ENCODE peak calls at places on chromosomes 2 and 18, in ten cellular contexts. R, H, C, I, Q, U, A, N, L and V are unnamed samples.

GRCh38 chr2:25402477-25402876 is 60.8 kb upstream of the DNMT3A start:
- DNase-seq in R (no peak), H (no peak), C (no peak), I (peak), Q (no peak), U (peak), A (no peak), N (no peak), L (no peak), V (no peak)

GRCh38 chr2:25991965-25992364 is 9.7 kb upstream of the KIF3C start:
- DNase-seq in R (no peak), H (no peak), C (no peak), I (no peak), Q (no peak), U (no peak), A (no peak), N (no peak), L (no peak), V (no peak)

GRCh38 chr2:13284688-13285087 is 568.0 kb downstream of the TRIB2 start:
- DNase-seq in R (no peak), H (no peak), C (no peak), I (no peak), Q (no peak), U (no peak), A (no peak), N (no peak), L (no peak), V (no peak)

GRCh38 chr18:23669804-23670203 is 7.1 kb upstream of the ANKRD29 start:
- DNase-seq in R (no peak), H (no peak), C (no peak), I (no peak), Q (no peak), U (no peak), A (no peak), N (no peak), L (no peak), V (no peak)

GRCh38 chr2:96409543-96410184 is 74.1 kb downstream of the NCAPH start:
- DNase-seq in R (no peak), H (no peak), C (no peak), I (no peak), Q (no peak), U (no peak), A (no peak), N (no peak), L (no peak), V (peak)

GRCh38 chr2:56108806-56109205 is 75.0 kb upstream of the CCDC85A start:
- DNase-seq in R (no peak), H (no peak), C (no peak), I (no peak), Q (no peak), U (no peak), A (no peak), N (no peak), L (no peak), V (no peak)

GRCh38 chr18:8794133-8794986 is 89.0 kb downstream of the MTCL1 start:
- DNase-seq in R (no peak), H (peak), C (no peak), I (no peak), Q (peak), U (no peak), A (no peak), N (no peak), L (peak), V (no peak)

GRCh38 chr2:42072349-42073118 is 24.7 kb downstream of the PKDCC start:
- DNase-seq in R (no peak), H (no peak), C (peak), I (no peak), Q (no peak), U (no peak), A (no peak), N (no peak), L (no peak), V (no peak)

GRCh38 chr18:77073336-77074093 is 59.1 kb downstream of the MBP start:
- DNase-seq in R (no peak), H (no peak), C (no peak), I (no peak), Q (no peak), U (peak), A (no peak), N (no peak), L (no peak), V (no peak)

GRCh38 chr2:228532233-228532632 is 350.7 kb upstream of the SPHKAP start:
- DNase-seq in R (no peak), H (no peak), C (no peak), I (no peak), Q (no peak), U (no peak), A (no peak), N (no peak), L (no peak), V (no peak)

GRCh38 chr2:119548516-119549120 is 4.4 kb downstream of the CFAP221 start:
- DNase-seq in R (no peak), H (no peak), C (no peak), I (no peak), Q (no peak), U (no peak), A (no peak), N (no peak), L (no peak), V (no peak)

GRCh38 chr2:64989126-64989981 is at the start of gene SLC1A4:
- DNase-seq in R (peak), H (peak), C (peak), I (peak), Q (peak), U (peak), A (peak), N (peak), L (peak), V (peak)

GRCh38 chr2:164784376-164784775 is 57.2 kb downstream of the COBLL1 start:
- DNase-seq in R (no peak), H (no peak), C (no peak), I (no peak), Q (peak), U (no peak), A (no peak), N (no peak), L (no peak), V (no peak)

GRCh38 chr2:127358044-127358443 is 29.7 kb downstream of the MAP3K2 start:
- DNase-seq in R (no peak), H (no peak), C (no peak), I (no peak), Q (peak), U (no peak), A (no peak), N (no peak), L (no peak), V (no peak)

GRCh38 chr2:105313877-105314276 is 15.7 kb downstream of the TGFBRAP1 start:
- DNase-seq in R (no peak), H (no peak), C (peak), I (no peak), Q (no peak), U (no peak), A (no peak), N (no peak), L (no peak), V (no peak)

GRCh38 chr2:226703501-226703900 is 96.1 kb downstream of the IRS1 start:
- DNase-seq in R (no peak), H (no peak), C (no peak), I (no peak), Q (no peak), U (no peak), A (no peak), N (no peak), L (no peak), V (no peak)

GRCh38 chr2:159564081-159564480 is 52.3 kb downstream of the BAZ2B start:
- DNase-seq in R (no peak), H (no peak), C (no peak), I (no peak), Q (peak), U (no peak), A (no peak), N (no peak), L (no peak), V (no peak)

GRCh38 chr2:57497489-57498096 is 549.0 kb upstream of the VRK2 start:
- DNase-seq in R (no peak), H (peak), C (peak), I (peak), Q (peak), U (peak), A (peak), N (no peak), L (no peak), V (peak)

GRCh38 chr2:138003411-138003810 is 39.1 kb downstream of the HNMT start:
- DNase-seq in R (no peak), H (no peak), C (peak), I (no peak), Q (no peak), U (no peak), A (no peak), N (no peak), L (no peak), V (no peak)

GRCh38 chr2:12931211-12931844 is 214.6 kb downstream of the TRIB2 start:
- DNase-seq in R (peak), H (peak), C (peak), I (no peak), Q (peak), U (peak), A (no peak), N (no peak), L (no peak), V (peak)

GRCh38 chr2:231452799-231453508 is 11.3 kb downstream of the NCL start:
- DNase-seq in R (no peak), H (no peak), C (peak), I (no peak), Q (no peak), U (no peak), A (no peak), N (no peak), L (no peak), V (no peak)

GRCh38 chr2:218407717-218408116 is 8.0 kb downstream of the CTDSP1 start:
- DNase-seq in R (no peak), H (no peak), C (no peak), I (no peak), Q (no peak), U (no peak), A (no peak), N (no peak), L (no peak), V (no peak)

GRCh38 chr2:84880645-84881521 is at the start of gene TRABD2A:
- DNase-seq in R (no peak), H (no peak), C (no peak), I (peak), Q (peak), U (peak), A (no peak), N (no peak), L (no peak), V (no peak)

GRCh38 chr2:128394004-128394730 is 75.5 kb upstream of the HS6ST1 start:
- DNase-seq in R (no peak), H (no peak), C (no peak), I (no peak), Q (no peak), U (no peak), A (no peak), N (no peak), L (no peak), V (peak)

GRCh38 chr2:54092940-54093339 is 22.5 kb upstream of the ACYP2 start:
- DNase-seq in R (no peak), H (no peak), C (no peak), I (no peak), Q (no peak), U (peak), A (no peak), N (no peak), L (no peak), V (no peak)

GRCh38 chr2:65033178-65033577 is 23.0 kb upstream of the CEP68 start:
- DNase-seq in R (no peak), H (no peak), C (peak), I (no peak), Q (no peak), U (peak), A (no peak), N (no peak), L (no peak), V (no peak)

GRCh38 chr2:24055750-24056149 is 6.2 kb downstream of the FKBP1B start:
- DNase-seq in R (no peak), H (no peak), C (no peak), I (no peak), Q (no peak), U (no peak), A (no peak), N (no peak), L (no peak), V (no peak)

GRCh38 chr2:189594305-189594704 is 13.7 kb upstream of the SLC40A1 start:
- DNase-seq in R (no peak), H (no peak), C (no peak), I (no peak), Q (no peak), U (no peak), A (no peak), N (no peak), L (no peak), V (no peak)

GRCh38 chr2:72138011-72138881 is 9.4 kb downstream of the CYP26B1 start:
- DNase-seq in R (no peak), H (no peak), C (no peak), I (no peak), Q (no peak), U (no peak), A (no peak), N (no peak), L (no peak), V (no peak)